ENCODE peak calls at places on chromosomes 13 and 19, in six cellular contexts. B is Daoy; K is brain microvascular endothelial cell; M is activated T-cell treated with anti-CD3 and anti-CD28 coated beads, Interleukin-2, amount 50 U/mL, for 72 hours; Z is nucleus accumbens; E is MV-4-11. Q is an unnamed sample.

GRCh38 chr19:58516964-58517833 is 2.4 kb downstream of the ZBTB45 start:
- DNase-seq in K (no peak), B (no peak), E (no peak), Z (no peak), M (no peak), Q (no peak)

GRCh38 chr19:7863157-7863970 is 10.8 kb downstream of the PRR36 start:
- DNase-seq in K (no peak), E (no peak), Z (no peak), B (no peak), M (no peak), Q (peak)

GRCh38 chr13:34776390-34776981 is 165.6 kb upstream of the NBEA start:
- DNase-seq in K (no peak), M (no peak), B (no peak), Z (no peak), E (no peak), Q (no peak)

GRCh38 chr13:77832339-77833100 is 86.1 kb downstream of the EDNRB start:
- DNase-seq in E (peak), Z (no peak), K (no peak), M (no peak), B (no peak), Q (no peak)

GRCh38 chr13:19159181-19159580 is 22.4 kb downstream of the TUBA3C start:
- DNase-seq in E (no peak), B (no peak), Z (no peak), K (no peak), M (no peak), Q (no peak)

GRCh38 chr19:3125900-3126524 is 9.8 kb upstream of the GNA15 start:
- DNase-seq in K (peak), Z (no peak), E (no peak), M (peak), B (peak), Q (peak)

GRCh38 chr19:49400034-49400433 is 12.0 kb downstream of the KASH5 start:
- DNase-seq in B (no peak), E (peak), Z (no peak), M (no peak), K (no peak), Q (no peak)

GRCh38 chr19:38266981-38267597 is 2.7 kb downstream of the SPINT2 start:
- DNase-seq in B (peak), E (no peak), K (peak), M (no peak), Z (no peak), Q (no peak)

GRCh38 chr19:38035515-38036495 is 128.8 kb downstream of the SIPA1L3 start:
- DNase-seq in M (no peak), B (peak), E (no peak), K (peak), Z (no peak), Q (no peak)

GRCh38 chr13:113637262-113638160 is 20.5 kb downstream of the ATP4B start:
- DNase-seq in E (no peak), Z (no peak), B (no peak), K (no peak), M (no peak), Q (no peak)

GRCh38 chr13:94173312-94173854 is 306.1 kb downstream of the DCT start:
- DNase-seq in M (no peak), E (no peak), Z (no peak), K (peak), B (peak), Q (no peak)

Q was measured in activated CD4-positive, alpha-beta T cell treated with anti-CD3 and anti-CD28 coated beads for 48 hours.